ENCODE peak calls at places on chromosomes 1 and 21, in seven cellular contexts. One of them, this sample, is unnamed.

GRCh38 chr1:206912445-206913095 is 9.2 kb downstream of the FCMR start:
- DNase-seq in H1: no peak
- DNase-seq in K562: peak
- DNase-seq in SK-N-SH: peak
- DNase-seq in GM12891: no peak
- DNase-seq in GM12878: no peak
- DNase-seq in HepG2: peak
- DNase-seq in this sample: peak

GRCh38 chr1:78434351-78434750 is 56.4 kb upstream of the PTGFR start:
- DNase-seq in H1: no peak
- DNase-seq in K562: no peak
- DNase-seq in SK-N-SH: no peak
- DNase-seq in GM12891: no peak
- DNase-seq in GM12878: no peak
- DNase-seq in HepG2: no peak
- DNase-seq in this sample: no peak

GRCh38 chr1:183966487-183966886 is 71.0 kb downstream of the COLGALT2 start:
- DNase-seq in H1: no peak
- DNase-seq in K562: no peak
- DNase-seq in SK-N-SH: no peak
- DNase-seq in GM12891: no peak
- DNase-seq in GM12878: no peak
- DNase-seq in HepG2: no peak
- DNase-seq in this sample: no peak

GRCh38 chr1:177384461-177384860 is 213.7 kb downstream of the BRINP2 start:
- DNase-seq in H1: no peak
- DNase-seq in K562: no peak
- DNase-seq in SK-N-SH: no peak
- DNase-seq in GM12891: no peak
- DNase-seq in GM12878: no peak
- DNase-seq in HepG2: no peak
- DNase-seq in this sample: no peak

GRCh38 chr1:14698206-14698605 is 99.7 kb downstream of the KAZN start:
- DNase-seq in H1: no peak
- DNase-seq in K562: no peak
- DNase-seq in SK-N-SH: peak
- DNase-seq in GM12891: no peak
- DNase-seq in GM12878: no peak
- DNase-seq in HepG2: no peak
- DNase-seq in this sample: no peak

GRCh38 chr1:185926562-185926961 is 192.4 kb downstream of the HMCN1 start:
- DNase-seq in H1: no peak
- DNase-seq in K562: no peak
- DNase-seq in SK-N-SH: no peak
- DNase-seq in GM12891: no peak
- DNase-seq in GM12878: no peak
- DNase-seq in HepG2: no peak
- DNase-seq in this sample: no peak

GRCh38 chr1:55831759-55832158 is 616.6 kb upstream of the USP24 start:
- DNase-seq in H1: no peak
- DNase-seq in K562: no peak
- DNase-seq in SK-N-SH: no peak
- DNase-seq in GM12891: no peak
- DNase-seq in GM12878: no peak
- DNase-seq in HepG2: no peak
- DNase-seq in this sample: no peak

GRCh38 chr21:42429856-42430255 is 26.2 kb downstream of the UBASH3A start:
- DNase-seq in H1: no peak
- DNase-seq in K562: no peak
- DNase-seq in SK-N-SH: no peak
- DNase-seq in GM12891: no peak
- DNase-seq in GM12878: no peak
- DNase-seq in HepG2: no peak
- DNase-seq in this sample: no peak

GRCh38 chr21:42973309-42973990 is 912 bp upstream of the PKNOX1 start:
- DNase-seq in H1: no peak
- DNase-seq in K562: peak
- DNase-seq in SK-N-SH: no peak
- DNase-seq in GM12891: no peak
- DNase-seq in GM12878: no peak
- DNase-seq in HepG2: no peak
- DNase-seq in this sample: no peak

GRCh38 chr1:224258351-224258750 is 71.6 kb downstream of the NVL start:
- DNase-seq in H1: no peak
- DNase-seq in K562: no peak
- DNase-seq in SK-N-SH: no peak
- DNase-seq in GM12891: no peak
- DNase-seq in GM12878: no peak
- DNase-seq in HepG2: no peak
- DNase-seq in this sample: no peak

GRCh38 chr1:186050360-186050759 is 316.2 kb downstream of the HMCN1 start:
- DNase-seq in H1: no peak
- DNase-seq in K562: no peak
- DNase-seq in SK-N-SH: no peak
- DNase-seq in GM12891: no peak
- DNase-seq in GM12878: no peak
- DNase-seq in HepG2: no peak
- DNase-seq in this sample: no peak

GRCh38 chr1:12056331-12056841 is 6.7 kb upstream of the TNFRSF8 start:
- DNase-seq in H1: no peak
- DNase-seq in K562: no peak
- DNase-seq in SK-N-SH: no peak
- DNase-seq in GM12891: no peak
- DNase-seq in GM12878: peak
- DNase-seq in HepG2: no peak
- DNase-seq in this sample: no peak

GRCh38 chr1:164983023-164983650 is 373.4 kb downstream of the LMX1A start:
- DNase-seq in H1: no peak
- DNase-seq in K562: no peak
- DNase-seq in SK-N-SH: no peak
- DNase-seq in GM12891: no peak
- DNase-seq in GM12878: no peak
- DNase-seq in HepG2: no peak
- DNase-seq in this sample: no peak

GRCh38 chr1:234863596-234863995 is 253.6 kb upstream of the IRF2BP2 start:
- DNase-seq in H1: no peak
- DNase-seq in K562: no peak
- DNase-seq in SK-N-SH: no peak
- DNase-seq in GM12891: no peak
- DNase-seq in GM12878: no peak
- DNase-seq in HepG2: no peak
- DNase-seq in this sample: no peak

GRCh38 chr21:42037943-42038342 is 27.8 kb upstream of the ZBTB21 start:
- DNase-seq in H1: no peak
- DNase-seq in K562: no peak
- DNase-seq in SK-N-SH: no peak
- DNase-seq in GM12891: no peak
- DNase-seq in GM12878: no peak
- DNase-seq in HepG2: peak
- DNase-seq in this sample: no peak

GRCh38 chr21:45551316-45551715 is 9.1 kb upstream of the SLC19A1 start:
- DNase-seq in H1: no peak
- DNase-seq in K562: no peak
- DNase-seq in SK-N-SH: no peak
- DNase-seq in GM12891: no peak
- DNase-seq in GM12878: peak
- DNase-seq in HepG2: no peak
- DNase-seq in this sample: no peak

GRCh38 chr1:9755441-9755995 is 68.2 kb downstream of the CLSTN1 start:
- DNase-seq in H1: no peak
- DNase-seq in K562: no peak
- DNase-seq in SK-N-SH: no peak
- DNase-seq in GM12891: no peak
- DNase-seq in GM12878: no peak
- DNase-seq in HepG2: no peak
- DNase-seq in this sample: no peak

GRCh38 chr1:51859333-51859732 is 19.2 kb downstream of the NRDC start:
- DNase-seq in H1: no peak
- DNase-seq in K562: no peak
- DNase-seq in SK-N-SH: no peak
- DNase-seq in GM12891: no peak
- DNase-seq in GM12878: no peak
- DNase-seq in HepG2: no peak
- DNase-seq in this sample: no peak

GRCh38 chr1:7420706-7421105 is 350.4 kb upstream of the VAMP3 start:
- DNase-seq in H1: no peak
- DNase-seq in K562: no peak
- DNase-seq in SK-N-SH: peak
- DNase-seq in GM12891: no peak
- DNase-seq in GM12878: no peak
- DNase-seq in HepG2: no peak
- DNase-seq in this sample: no peak

GRCh38 chr1:157580179-157580827 is 17.6 kb downstream of the FCRL4 start:
- DNase-seq in H1: no peak
- DNase-seq in K562: peak
- DNase-seq in SK-N-SH: peak
- DNase-seq in GM12891: no peak
- DNase-seq in GM12878: peak
- DNase-seq in HepG2: peak
- DNase-seq in this sample: no peak

GRCh38 chr21:31731112-31731801 is 661 bp downstream of the SCAF4 start:
- DNase-seq in H1: no peak
- DNase-seq in K562: peak
- DNase-seq in SK-N-SH: peak
- DNase-seq in GM12891: peak
- DNase-seq in GM12878: no peak
- DNase-seq in HepG2: peak
- DNase-seq in this sample: peak

GRCh38 chr1:118333601-118334241 is 148.7 kb upstream of the SPAG17 start:
- DNase-seq in H1: no peak
- DNase-seq in K562: no peak
- DNase-seq in SK-N-SH: no peak
- DNase-seq in GM12891: no peak
- DNase-seq in GM12878: no peak
- DNase-seq in HepG2: no peak
- DNase-seq in this sample: no peak

GRCh38 chr1:87888456-87888855 is 559.8 kb downstream of the LMO4 start:
- DNase-seq in H1: no peak
- DNase-seq in K562: no peak
- DNase-seq in SK-N-SH: no peak
- DNase-seq in GM12891: no peak
- DNase-seq in GM12878: no peak
- DNase-seq in HepG2: no peak
- DNase-seq in this sample: no peak
- TF ChIP-seq POLR2AphosphoS5 in H1: no peak
- TF ChIP-seq POLR2AphosphoS5 in K562: no peak
- TF ChIP-seq POLR2AphosphoS5 in SK-N-SH: no peak
- TF ChIP-seq POLR2AphosphoS5 in GM12891: no peak
- TF ChIP-seq POLR2AphosphoS5 in GM12878: no peak
- TF ChIP-seq POLR2AphosphoS5 in HepG2: no peak
- TF ChIP-seq POLR2AphosphoS5 in this sample: no peak

GRCh38 chr1:90370696-90371095 is 346.4 kb downstream of the BARHL2 start:
- DNase-seq in H1: no peak
- DNase-seq in K562: no peak
- DNase-seq in SK-N-SH: no peak
- DNase-seq in GM12891: no peak
- DNase-seq in GM12878: no peak
- DNase-seq in HepG2: no peak
- DNase-seq in this sample: no peak
- TF ChIP-seq TAF1 in H1: no peak
- TF ChIP-seq TAF1 in K562: no peak
- TF ChIP-seq TAF1 in SK-N-SH: no peak
- TF ChIP-seq TAF1 in GM12891: no peak
- TF ChIP-seq TAF1 in GM12878: no peak
- TF ChIP-seq TAF1 in HepG2: no peak
- TF ChIP-seq TAF1 in this sample: no peak

DNA sequence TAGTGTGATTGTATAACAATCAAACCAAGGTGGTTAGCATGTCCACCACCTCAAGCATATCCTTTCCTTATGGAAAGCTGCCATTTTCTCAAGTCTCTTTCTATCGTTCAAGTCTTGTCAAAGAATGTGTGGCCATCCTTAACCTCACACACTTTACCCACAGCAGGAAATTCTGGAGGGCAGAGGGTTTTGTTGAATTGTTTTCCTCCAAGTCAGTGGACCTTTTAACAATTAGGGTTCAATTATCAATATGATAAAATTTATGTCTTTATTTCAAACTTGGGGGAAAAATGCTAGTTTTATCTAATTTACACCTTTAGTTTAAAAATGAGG is 14.2 kb upstream of the PTPRC start:
- DNase-seq in H1: no peak
- DNase-seq in K562: no peak
- DNase-seq in SK-N-SH: no peak
- DNase-seq in GM12891: no peak
- DNase-seq in GM12878: no peak
- DNase-seq in HepG2: no peak
- DNase-seq in this sample: no peak
- TF ChIP-seq POLR2AphosphoS5 in H1: no peak
- TF ChIP-seq POLR2AphosphoS5 in K562: no peak
- TF ChIP-seq POLR2AphosphoS5 in SK-N-SH: no peak
- TF ChIP-seq POLR2AphosphoS5 in GM12891: no peak
- TF ChIP-seq POLR2AphosphoS5 in GM12878: no peak
- TF ChIP-seq POLR2AphosphoS5 in HepG2: no peak
- TF ChIP-seq POLR2AphosphoS5 in this sample: no peak

GRCh38 chr1:2095394-2095793 is 45.2 kb downstream of the PRKCZ start:
- DNase-seq in H1: no peak
- DNase-seq in K562: no peak
- DNase-seq in SK-N-SH: no peak
- DNase-seq in GM12891: no peak
- DNase-seq in GM12878: no peak
- DNase-seq in HepG2: no peak
- DNase-seq in this sample: no peak
- TF ChIP-seq TAF1 in H1: no peak
- TF ChIP-seq TAF1 in K562: no peak
- TF ChIP-seq TAF1 in SK-N-SH: no peak
- TF ChIP-seq TAF1 in GM12891: no peak
- TF ChIP-seq TAF1 in GM12878: no peak
- TF ChIP-seq TAF1 in HepG2: no peak
- TF ChIP-seq TAF1 in this sample: no peak

GRCh38 chr1:175201061-175201508 is 8.5 kb upstream of the KIAA0040 start:
- DNase-seq in H1: no peak
- DNase-seq in K562: no peak
- DNase-seq in SK-N-SH: no peak
- DNase-seq in GM12891: no peak
- DNase-seq in GM12878: no peak
- DNase-seq in HepG2: no peak
- DNase-seq in this sample: no peak
- TF ChIP-seq POLR2AphosphoS5 in H1: no peak
- TF ChIP-seq POLR2AphosphoS5 in K562: no peak
- TF ChIP-seq POLR2AphosphoS5 in SK-N-SH: no peak
- TF ChIP-seq POLR2AphosphoS5 in GM12891: no peak
- TF ChIP-seq POLR2AphosphoS5 in GM12878: no peak
- TF ChIP-seq POLR2AphosphoS5 in HepG2: no peak
- TF ChIP-seq POLR2AphosphoS5 in this sample: no peak

This sample was measured in GM12892.